ENCODE peak calls at places on chromosome X, in five cellular contexts. Z is astrocyte, C is lung, N is cardiac fibroblast, Y is kidney epithelial cell. K is an unnamed sample.

GRCh38 chrX:330726-331144 is 12.1 kb upstream of the GTPBP6 start:
- DNase-seq in Z (no peak), C (no peak), N (no peak), Y (no peak), K (no peak)

GRCh38 chrX:69210513-69211065 is 45.3 kb upstream of the PJA1 start:
- DNase-seq in Z (no peak), C (no peak), N (no peak), Y (no peak), K (no peak)

GRCh38 chrX:40153335-40154221 is 55.8 kb upstream of the BCOR start:
- DNase-seq in Z (no peak), C (no peak), N (peak; percentile 37), Y (no peak), K (no peak)

GRCh38 chrX:9781941-9782340 is 4.3 kb upstream of the SHROOM2 start:
- DNase-seq in Z (no peak), C (no peak), N (no peak), Y (no peak), K (peak; percentile 15)

GRCh38 chrX:11704725-11705495 is 39.2 kb upstream of the ARHGAP6 start:
- DNase-seq in Z (peak; percentile 32), C (no peak), N (peak; percentile 44), Y (no peak), K (no peak)

GRCh38 chrX:22351966-22352365 is 79.3 kb downstream of the CBLL2 start:
- DNase-seq in Z (no peak), C (no peak), N (peak; percentile 29), Y (no peak), K (no peak)

GRCh38 chrX:71178908-71179307 is 34.3 kb downstream of the NLGN3 start:
- DNase-seq in Z (peak; percentile 37), C (peak; percentile 53), N (peak; percentile 76), Y (peak; percentile 2), K (peak; percentile 39)

GRCh38 chrX:21639775-21640174 is 18.4 kb downstream of the KLHL34 start:
- DNase-seq in Z (no peak), C (no peak), N (no peak), Y (no peak), K (no peak)

GRCh38 chrX:150508461-150509367 is 59.7 kb upstream of the MTM1 start:
- DNase-seq in Z (no peak), C (peak; percentile 33), N (peak; percentile 13), Y (no peak), K (no peak)

GRCh38 chrX:129495941-129496340 is 27.3 kb downstream of the SMARCA1 start:
- DNase-seq in Z (peak; percentile 45), C (no peak), N (peak; percentile 45), Y (no peak), K (no peak)

K was measured in HCT116.